ENCODE peak calls at places on chromosomes 1 and 21, in four cellular contexts. C is neural progenitor cell, O is thoracic aorta, S is foreskin fibroblast. Z is an unnamed sample.

GRCh38 chr1:8992936-8993687 is 33.1 kb downstream of the SLC2A7 start:
- DNase-seq in C (no peak), O (no peak), S (no peak), Z (no peak)

GRCh38 chr1:39288735-39289465 is 84.4 kb downstream of the MACF1 start:
- DNase-seq in C (no peak), O (no peak), S (peak), Z (no peak)

GRCh38 chr1:205610781-205611473 is 20.9 kb downstream of the ELK4 start:
- DNase-seq in C (no peak), O (no peak), S (no peak), Z (no peak)

GRCh38 chr1:40951943-40952743 is 27.4 kb upstream of the CTPS1 start:
- DNase-seq in C (peak), O (no peak), S (no peak), Z (no peak)

GRCh38 chr1:152024228-152024627 is 12.6 kb downstream of the S100A11 start:
- DNase-seq in C (peak), O (no peak), S (no peak), Z (no peak)

GRCh38 chr1:169115891-169116585 is 9.5 kb downstream of the ATP1B1 start:
- DNase-seq in C (no peak), O (no peak), S (no peak), Z (no peak)

GRCh38 chr1:94061513-94062443 is 59.2 kb downstream of the ABCA4 start:
- DNase-seq in C (peak), O (peak), S (peak), Z (no peak)

GRCh38 chr1:202625416-202626360 is 84.6 kb downstream of the SYT2 start:
- DNase-seq in C (peak), O (peak), S (peak), Z (no peak)

GRCh38 chr1:26275580-26276431 is 4.1 kb upstream of the SH3BGRL3 start:
- DNase-seq in C (peak), O (peak), S (peak), Z (peak)

GRCh38 chr1:62528015-62528414 is 69.3 kb upstream of the ANGPTL3 start:
- DNase-seq in C (no peak), O (no peak), S (no peak), Z (no peak)

GRCh38 chr1:18149113-18149641 is 41.6 kb downstream of the IGSF21 start:
- DNase-seq in C (peak), O (no peak), S (no peak), Z (no peak)

GRCh38 chr21:36684957-36685714 is 13.8 kb upstream of the SIM2 start:
- DNase-seq in C (no peak), O (no peak), S (no peak), Z (no peak)

GRCh38 chr21:41932191-41932575 is 21.6 kb downstream of the C2CD2 start:
- DNase-seq in C (no peak), O (no peak), S (peak), Z (no peak)

GRCh38 chr1:173411835-173412742 is 65.0 kb upstream of the PRDX6 start:
- DNase-seq in C (no peak), O (no peak), S (peak), Z (no peak)

GRCh38 chr1:29677028-29678024 is 441.0 kb downstream of the PTPRU start:
- DNase-seq in C (no peak), O (no peak), S (no peak), Z (no peak)

GRCh38 chr21:42234464-42235241 is 15.7 kb downstream of the ABCG1 start:
- DNase-seq in C (peak), O (no peak), S (no peak), Z (no peak)

GRCh38 chr21:25421327-25422028 is 185.8 kb downstream of the MRPL39 start:
- DNase-seq in C (peak), O (no peak), S (peak), Z (no peak)

GRCh38 chr21:31566061-31566460 is 93.4 kb upstream of the SOD1 start:
- DNase-seq in C (no peak), O (no peak), S (no peak), Z (no peak)

GRCh38 chr1:7400566-7400965 is 370.5 kb upstream of the VAMP3 start:
- DNase-seq in C (no peak), O (no peak), S (no peak), Z (no peak)

GRCh38 chr1:188128761-188129160 is 1300.0 kb downstream of the PLA2G4A start:
- DNase-seq in C (no peak), O (no peak), S (peak), Z (no peak)

GRCh38 chr1:61310538-61310937 is 228.2 kb downstream of the NFIA start:
- DNase-seq in C (no peak), O (no peak), S (no peak), Z (no peak)

GRCh38 chr1:65955071-65955470 is 162.4 kb downstream of the PDE4B start:
- DNase-seq in C (peak), O (no peak), S (no peak), Z (no peak)

GRCh38 chr1:87318806-87319205 is 9.9 kb upstream of the LMO4 start:
- DNase-seq in C (no peak), O (no peak), S (no peak), Z (no peak)

GRCh38 chr1:9315411-9316079 is 22.9 kb downstream of the SPSB1 start:
- DNase-seq in C (no peak), O (no peak), S (peak), Z (peak)

GRCh38 chr1:242523968-242524570 is 428 bp downstream of the PLD5 start:
- DNase-seq in C (peak), O (no peak), S (no peak), Z (no peak)

GRCh38 chr1:71994646-71995045 is 287.7 kb downstream of the NEGR1 start:
- DNase-seq in C (no peak), O (no peak), S (no peak), Z (no peak)

GRCh38 chr1:109280768-109281356 is 2.1 kb downstream of the PSRC1 start:
- DNase-seq in C (no peak), O (no peak), S (no peak), Z (no peak)

GRCh38 chr1:50622259-50622658 is 199.0 kb upstream of the DMRTA2 start:
- DNase-seq in C (no peak), O (no peak), S (no peak), Z (no peak)

GRCh38 chr1:248841702-248842395 is 3.8 kb downstream of the ZNF672 start:
- DNase-seq in C (peak), O (no peak), S (peak), Z (no peak)

GRCh38 chr1:63704443-63704842 is 69.4 kb upstream of the ROR1 start:
- DNase-seq in C (no peak), O (no peak), S (no peak), Z (no peak)

Z was measured in brain pericyte.